ENCODE peak calls at places on chromosomes 1 and 21, in eight cellular contexts. C, G, X, P, Z, J, B and S are unnamed samples.
A peak's percentile ranks its signal among the peaks of the same experiment; 100 is the strongest.

GRCh38 chr1:33165209-33165608 is 16.6 kb downstream of the TRIM62 start:
- DNase-seq in B (no peak), J (no peak), G (no peak), P (no peak), X (no peak), C (peak; percentile 90), Z (no peak), S (no peak)

GRCh38 chr1:243233908-243234307 is 21.2 kb downstream of the CEP170 start:
- DNase-seq in X (no peak), Z (no peak), B (no peak), C (no peak), P (no peak), J (no peak), G (no peak), S (no peak)

GRCh38 chr21:37534431-37534830 is 167.9 kb downstream of the DYRK1A start:
- DNase-seq in C (no peak), Z (no peak), J (no peak), B (no peak), G (no peak), X (no peak), P (no peak), S (no peak)

GRCh38 chr1:16155537-16156410 is at the start of gene EPHA2:
- DNase-seq in C (peak; percentile 96), P (peak; percentile 90), X (no peak), Z (peak; percentile 64), J (peak; percentile 97), G (no peak), B (no peak), S (no peak)

GRCh38 chr21:23853796-23854379 is 1753.4 kb downstream of the MRPL39 start:
- DNase-seq in P (peak; percentile 29), G (peak; percentile 22), B (peak; percentile 39), Z (no peak), C (no peak), X (no peak), J (no peak), S (no peak)

GRCh38 chr1:31811605-31812004 is 4.2 kb downstream of the SPOCD1 start:
- DNase-seq in G (peak; percentile 89), B (no peak), J (peak; percentile 61), Z (peak; percentile 44), P (no peak), X (peak; percentile 58), C (no peak), S (no peak)

GRCh38 chr1:24898152-24898908 is 31.7 kb downstream of the RUNX3 start:
- DNase-seq in Z (peak; percentile 84), G (no peak), J (peak; percentile 61), X (no peak), P (peak; percentile 32), C (peak; percentile 89), B (peak; percentile 46), S (peak; percentile 9)

GRCh38 chr21:45255381-45256020 is 32.2 kb downstream of the POFUT2 start:
- DNase-seq in B (no peak), X (no peak), C (peak; percentile 45), P (no peak), Z (peak; percentile 54), J (peak; percentile 41), G (peak; percentile 80), S (no peak)

GRCh38 chr1:185824106-185824505 is 89.9 kb downstream of the HMCN1 start:
- DNase-seq in B (no peak), C (no peak), J (no peak), G (no peak), P (no peak), X (no peak), Z (no peak), S (no peak)